ENCODE peak calls at places on chromosome 6, in six cellular contexts. W is GM12878, R is kidney epithelial cell, Q is choroid plexus epithelial cell, T is RWPE2, L is osteoblast. O is an unnamed sample.
A peak's percentile ranks its signal among the peaks of the same experiment; 100 is the strongest.

GRCh38 chr6:34580707-34581560 is 24.8 kb upstream of the SPDEF start:
- DNase-seq in W (no peak), R (no peak), Q (peak; percentile 18), T (no peak), L (no peak), O (no peak)

GRCh38 chr6:157840776-157841175 is 17.7 kb downstream of the SNX9 start:
- DNase-seq in W (no peak), R (peak; percentile 58), Q (peak; percentile 81), T (no peak), L (no peak), O (peak; percentile 66)

GRCh38 chr6:46490425-46491200 is 636 bp downstream of the RCAN2 start:
- DNase-seq in W (no peak), R (no peak), Q (no peak), T (no peak), L (peak; percentile 81), O (no peak)

GRCh38 chr6:83708546-83708969 is 343 bp downstream of the SNAP91 start:
- DNase-seq in W (no peak), R (no peak), Q (peak; percentile 9), T (no peak), L (peak; percentile 84), O (no peak)

GRCh38 chr6:163334264-163334663 is 80.3 kb upstream of the QKI start:
- DNase-seq in W (no peak), R (no peak), Q (no peak), T (no peak), L (no peak), O (no peak)

GRCh38 chr6:142861711-142862110 is 83.3 kb downstream of the HIVEP2 start:
- DNase-seq in W (no peak), R (no peak), Q (no peak), T (no peak), L (no peak), O (no peak)

GRCh38 chr6:168737481-168737880 is 296.5 kb downstream of the SMOC2 start:
- DNase-seq in W (no peak), R (peak; percentile 5), Q (no peak), T (no peak), L (no peak), O (peak; percentile 22)

GRCh38 chr6:31128093-31128676 is 7.9 kb upstream of the CDSN start:
- DNase-seq in W (peak; percentile 13), R (no peak), Q (peak; percentile 54), T (no peak), L (peak; percentile 90), O (peak; percentile 40)

GRCh38 chr6:166809721-166810120 is 146.6 kb downstream of the RNASET2 start:
- DNase-seq in W (no peak), R (no peak), Q (no peak), T (no peak), L (no peak), O (no peak)

GRCh38 chr6:27551607-27552006 is 78.7 kb upstream of the ZNF184 start:
- DNase-seq in W (no peak), R (no peak), Q (no peak), T (no peak), L (no peak), O (no peak)

GRCh38 chr6:164184410-164184809 is 769.9 kb downstream of the QKI start:
- DNase-seq in W (no peak), R (no peak), Q (no peak), T (no peak), L (no peak), O (no peak)

GRCh38 chr6:18388942-18389341 is 1.8 kb downstream of the RNF144B start:
- DNase-seq in W (no peak), R (no peak), Q (peak; percentile 82), T (no peak), L (peak; percentile 41), O (peak; percentile 58)

GRCh38 chr6:164216368-164216767 is 801.9 kb downstream of the QKI start:
- DNase-seq in W (no peak), R (no peak), Q (no peak), T (no peak), L (no peak), O (no peak)

GRCh38 chr6:166907373-166907841 is 48.9 kb downstream of the RNASET2 start:
- DNase-seq in W (peak; percentile 53), R (no peak), Q (no peak), T (no peak), L (no peak), O (no peak)

GRCh38 chr6:112311950-112312547 is 35.1 kb upstream of the RFPL4B start:
- DNase-seq in W (no peak), R (no peak), Q (peak; percentile 57), T (no peak), L (no peak), O (peak; percentile 57)

GRCh38 chr6:143700684-143701342 is 23.0 kb downstream of the PHACTR2 start:
- DNase-seq in W (no peak), R (no peak), Q (peak; percentile 84), T (no peak), L (peak; percentile 91), O (peak; percentile 79)

GRCh38 chr6:3026811-3027626 is 27.3 kb downstream of the NQO2 start:
- DNase-seq in W (peak; percentile 63), R (no peak), Q (no peak), T (no peak), L (peak; percentile 80), O (peak; percentile 3)

GRCh38 chr6:40227735-40228134 is 293.5 kb upstream of the MOCS1 start:
- DNase-seq in W (no peak), R (no peak), Q (no peak), T (no peak), L (no peak), O (no peak)

GRCh38 chr6:25089442-25089841 is 153.7 kb upstream of the RIPOR2 start:
- DNase-seq in W (no peak), R (no peak), Q (peak; percentile 31), T (no peak), L (peak; percentile 13), O (peak; percentile 7)

GRCh38 chr6:30073489-30074240 is 1.9 kb downstream of the RNF39 start:
- DNase-seq in W (no peak), R (no peak), Q (no peak), T (no peak), L (no peak), O (no peak)

GRCh38 chr6:169641461-169642085 is 60.3 kb downstream of the WDR27 start:
- DNase-seq in W (no peak), R (no peak), Q (no peak), T (no peak), L (no peak), O (no peak)

GRCh38 chr6:112636650-112637260 is 289.6 kb downstream of the RFPL4B start:
- DNase-seq in W (no peak), R (peak; percentile 57), Q (peak; percentile 53), T (no peak), L (peak; percentile 22), O (peak; percentile 71)

GRCh38 chr6:160755168-160755567 is 53.1 kb downstream of the PLG start:
- DNase-seq in W (no peak), R (no peak), Q (no peak), T (no peak), L (no peak), O (no peak)

GRCh38 chr6:160756021-160756420 is 54.0 kb downstream of the PLG start:
- DNase-seq in W (no peak), R (no peak), Q (no peak), T (no peak), L (peak; percentile 57), O (no peak)

DNA sequence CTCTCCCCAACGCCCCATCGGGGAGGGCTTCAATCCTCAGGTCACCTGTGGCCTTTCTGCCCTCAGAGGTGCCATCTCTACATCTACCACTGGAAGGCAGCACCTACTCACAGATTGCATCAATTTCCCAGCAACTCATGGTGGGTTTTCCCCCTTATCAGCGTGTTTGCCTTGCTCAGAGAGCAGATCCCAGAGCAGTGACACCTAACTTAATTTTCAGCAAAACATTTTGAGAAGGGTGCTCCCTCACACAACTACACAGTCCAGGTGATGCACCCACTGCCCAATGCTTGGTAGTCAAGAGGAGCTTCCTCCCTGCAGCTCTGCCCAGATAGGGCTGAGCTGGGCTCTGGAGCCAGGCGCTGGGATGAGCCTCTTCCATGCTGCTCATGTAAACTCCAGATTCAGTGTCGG is 48.2 kb downstream of the PLG start:
- DNase-seq in W (peak; percentile 39), R (no peak), Q (no peak), T (no peak), L (peak; percentile 15), O (peak; percentile 5)
- TF ChIP-seq CTCF in W (peak; percentile 84), R (peak; percentile 22), Q (peak; percentile 11), T (peak; percentile 65), L (peak; percentile 15), O (peak; percentile 43)

GRCh38 chr6:108716801-108717791 is 131.1 kb upstream of the ARMC2 start:
- DNase-seq in W (no peak), R (no peak), Q (no peak), T (no peak), L (no peak), O (no peak)

GRCh38 chr6:108714012-108714773 is 134.0 kb upstream of the ARMC2 start:
- DNase-seq in W (no peak), R (no peak), Q (no peak), T (no peak), L (peak; percentile 81), O (peak; percentile 86)

GRCh38 chr6:108712946-108713345 is 135.3 kb upstream of the ARMC2 start:
- DNase-seq in W (no peak), R (no peak), Q (no peak), T (no peak), L (no peak), O (no peak)

GRCh38 chr6:108715832-108716231 is 132.4 kb upstream of the ARMC2 start:
- DNase-seq in W (no peak), R (no peak), Q (no peak), T (no peak), L (no peak), O (peak; percentile 36)

DNA sequence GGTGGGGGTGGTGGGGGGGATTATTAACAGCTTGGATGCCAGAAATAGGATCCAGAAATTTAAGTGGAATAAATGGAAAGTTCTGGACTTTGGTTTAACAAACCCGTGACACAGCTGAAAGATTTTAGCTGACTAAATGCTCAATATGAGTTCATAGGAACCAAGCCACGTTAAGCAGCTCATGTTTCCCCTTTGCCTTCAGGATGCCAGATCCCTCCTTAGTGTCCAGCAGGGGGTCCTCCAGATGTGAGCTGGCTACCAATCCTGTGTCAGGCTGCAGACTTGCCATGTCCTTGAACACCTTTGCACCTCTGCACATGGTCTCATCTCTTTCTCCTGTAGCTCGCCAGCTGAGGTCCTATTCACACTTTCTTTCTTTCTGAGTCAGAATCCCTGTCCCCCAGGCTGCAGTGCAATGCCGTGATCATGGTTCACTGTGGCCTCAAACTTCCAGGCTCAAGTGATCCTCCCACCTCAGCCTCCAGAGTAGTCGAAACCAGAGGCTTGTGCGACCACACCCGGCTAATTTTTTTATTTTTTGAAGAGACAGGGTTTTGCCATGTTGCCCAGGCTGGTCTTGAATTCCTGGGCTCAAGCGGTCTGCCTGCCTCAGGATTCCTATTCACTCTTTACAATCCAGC is 133.3 kb upstream of the ARMC2 start:
- DNase-seq in W (no peak), R (no peak), Q (peak; percentile 46), T (no peak), L (no peak), O (peak; percentile 64)
- TF ChIP-seq CTCF in W (no peak), R (peak; percentile 13), Q (peak; percentile 18), T (no peak), L (peak; percentile 29), O (peak; percentile 21)

GRCh38 chr6:74044417-74045096 is 348.6 kb downstream of the CD109 start:
- DNase-seq in W (no peak), R (peak; percentile 9), Q (peak; percentile 53), T (no peak), L (no peak), O (peak; percentile 82)
- TF ChIP-seq CTCF in W (no peak), R (no peak), Q (no peak), T (no peak), L (no peak), O (no peak)

DNA sequence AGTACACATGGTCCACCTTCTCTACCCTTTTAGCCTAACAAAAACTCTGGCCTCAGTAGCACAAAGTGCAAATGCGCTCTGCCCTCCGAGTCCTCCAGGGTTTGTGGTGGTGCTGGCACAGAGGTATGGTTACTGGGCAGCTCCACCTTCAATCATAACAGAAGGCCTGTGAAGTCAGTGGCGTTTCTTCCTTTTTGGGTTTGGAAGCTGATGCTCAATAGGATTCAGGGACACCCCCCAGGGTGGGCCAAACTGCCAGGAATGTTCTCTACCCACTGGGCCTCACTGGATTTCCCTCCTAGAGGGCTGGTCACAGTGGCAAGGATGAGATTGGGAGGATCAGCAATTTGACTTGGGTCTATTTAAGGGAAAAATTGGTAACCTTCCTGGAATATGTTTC is 286.1 kb upstream of the FOXQ1 start:
- DNase-seq in W (no peak), R (no peak), Q (no peak), T (no peak), L (no peak), O (no peak)
- TF ChIP-seq CTCF in W (no peak), R (no peak), Q (no peak), T (no peak), L (no peak), O (no peak)